ENCODE peak calls at places on chromosomes 4 and X, in five cellular contexts. A is psoas muscle; G is naive thymus-derived CD4-positive, alpha-beta T cell; K is uterus; X is SJSA1. N is an unnamed sample. For H3K36me3, the result is how much of the 10 kb centered on the place peaks cover.

GRCh38 chr4:107261241-107261874 is 225.2 kb upstream of the DKK2 start:
- DNase-seq in A (no peak), G (no peak), K (no peak), X (no peak), N (no peak)

GRCh38 chrX:30612250-30612655 is 34.7 kb upstream of the TASL start:
- DNase-seq in A (no peak), G (no peak), K (no peak), X (no peak), N (no peak)

GRCh38 chr4:108030332-108030731 is 40.6 kb downstream of the HADH start:
- DNase-seq in A (no peak), G (peak), K (no peak), X (peak), N (peak)

GRCh38 chr4:94444771-94445170 is 7.0 kb upstream of the PDLIM5 start:
- DNase-seq in A (no peak), G (no peak), K (no peak), X (no peak), N (no peak)

GRCh38 chr4:84796388-84796787 is 170.1 kb downstream of the WDFY3 start:
- DNase-seq in A (no peak), G (no peak), K (no peak), X (no peak), N (no peak)

GRCh38 chr4:110172972-110173371 is 25.4 kb downstream of the ELOVL6 start:
- DNase-seq in A (no peak), G (no peak), K (no peak), X (no peak), N (no peak)

GRCh38 chr4:17218801-17219200 is 293.1 kb downstream of the QDPR start:
- DNase-seq in A (no peak), G (no peak), K (peak), X (no peak), N (no peak)

GRCh38 chr4:137131201-137131600 is 401.1 kb downstream of the PCDH18 start:
- DNase-seq in A (no peak), G (no peak), K (no peak), X (no peak), N (no peak)

GRCh38 chr4:166386491-166387367 is 513.7 kb downstream of the TLL1 start:
- DNase-seq in A (no peak), G (no peak), K (no peak), X (no peak), N (no peak)

GRCh38 chr4:25981749-25982148 is 67.7 kb downstream of the SMIM20 start:
- DNase-seq in A (no peak), G (no peak), K (no peak), X (no peak), N (no peak)

GRCh38 chr4:119543187-119543586 is 85.4 kb downstream of the PDE5A start:
- DNase-seq in A (no peak), G (no peak), K (no peak), X (no peak), N (no peak)

GRCh38 chr4:89492476-89493110 is 185.0 kb upstream of the GPRIN3 start:
- DNase-seq in A (no peak), G (no peak), K (no peak), X (peak), N (no peak)

GRCh38 chr4:169270156-169270809 is 473 bp downstream of the SH3RF1 start:
- DNase-seq in A (peak), G (peak), K (peak), X (peak), N (no peak)

GRCh38 chr4:10029403-10029802 is 8.1 kb upstream of the SLC2A9 start:
- DNase-seq in A (no peak), G (no peak), K (no peak), X (no peak), N (no peak)

GRCh38 chr4:2942037-2942531 is 21.1 kb downstream of the NOP14 start:
- DNase-seq in A (no peak), G (no peak), K (no peak), X (no peak), N (no peak)

GRCh38 chrX:133985164-133986007 is at the start of gene GPC3:
- DNase-seq in A (peak), G (peak), K (peak), X (peak), N (peak)

GRCh38 chrX:107429090-107429489 is 20.4 kb upstream of the FRMPD3 start:
- DNase-seq in A (no peak), G (no peak), K (no peak), X (no peak), N (no peak)

GRCh38 chrX:154083134-154083517 is 14.4 kb downstream of the MECP2 start:
- DNase-seq in A (no peak), G (no peak), K (no peak), X (no peak), N (no peak)

GRCh38 chr4:108586778-108587177 is 33.6 kb upstream of the RPL34 start:
- DNase-seq in A (no peak), G (no peak), K (no peak), X (no peak), N (no peak)

GRCh38 chr4:3826247-3827172 is 60.3 kb downstream of the ADRA2C start:
- DNase-seq in A (no peak), G (no peak), K (no peak), X (no peak), N (no peak)

GRCh38 chrX:72142094-72142843 is 10.6 kb upstream of the RTL5 start:
- DNase-seq in A (no peak), G (no peak), K (no peak), X (no peak), N (no peak)

GRCh38 chr4:7286798-7287197 is 94.5 kb downstream of the SORCS2 start:
- DNase-seq in A (no peak), G (no peak), K (no peak), X (no peak), N (no peak)

GRCh38 chr4:26131711-26132110 is 189.1 kb upstream of the RBPJ start:
- DNase-seq in A (no peak), G (no peak), K (no peak), X (no peak), N (peak)

GRCh38 chr4:40749717-40750460 is at the start of gene NSUN7:
- DNase-seq in A (peak), G (peak), K (peak), X (no peak), N (peak)

GRCh38 chrX:9492901-9493300 is 28.0 kb downstream of the TBL1X start:
- DNase-seq in A (no peak), G (no peak), K (no peak), X (no peak), N (no peak)

GRCh38 chr4:74682567-74683359 is 111.6 kb downstream of the BTC start:
- DNase-seq in A (no peak), G (no peak), K (no peak), X (peak), N (no peak)

GRCh38 chr4:123826896-123827295 is 430.3 kb downstream of the SPRY1 start:
- DNase-seq in A (peak), G (no peak), K (no peak), X (peak), N (no peak)

GRCh38 chrX:74526786-74527185 is 87.6 kb downstream of the RLIM start:
- DNase-seq in A (no peak), G (no peak), K (no peak), X (no peak), N (no peak)

GRCh38 chr4:41256740-41257256 is at the start of gene UCHL1:
- DNase-seq in A (peak), G (no peak), K (peak), X (peak), N (no peak)

GRCh38 chr4:113444386-113444785 is 317.2 kb downstream of the CAMK2D start:
- DNase-seq in A (no peak), G (no peak), K (no peak), X (no peak), N (no peak)

GRCh38 chrX:3603026-3603661 is 110.3 kb downstream of the PRKX start:
- DNase-seq in A (no peak), G (no peak), K (no peak), X (no peak), N (no peak)

GRCh38 chr4:6641164-6641970 is 882 bp downstream of the MRFAP1 start:
- DNase-seq in A (peak), G (peak), K (peak), X (peak), N (peak)

GRCh38 chr4:27217261-27217769 is 356.7 kb downstream of the STIM2 start:
- DNase-seq in A (no peak), G (no peak), K (no peak), X (no peak), N (no peak)

GRCh38 chr4:116066711-116067245 is 953.4 kb upstream of the NDST4 start:
- DNase-seq in A (no peak), G (no peak), K (no peak), X (no peak), N (peak)

GRCh38 chrX:37993857-37994619 is 12.3 kb upstream of the SYTL5 start:
- DNase-seq in A (no peak), G (no peak), K (no peak), X (no peak), N (no peak)

GRCh38 chr4:68152411-68152810 is 22.7 kb upstream of the TMPRSS11F start:
- DNase-seq in A (no peak), G (no peak), K (no peak), X (no peak), N (no peak)

GRCh38 chrX:84469226-84469625 is 33.0 kb downstream of the HDX start:
- DNase-seq in A (no peak), G (no peak), K (no peak), X (peak), N (no peak)

GRCh38 chr4:169437299-169438047 is 166.7 kb upstream of the SH3RF1 start:
- DNase-seq in A (no peak), G (no peak), K (no peak), X (no peak), N (no peak)

GRCh38 chr4:174377613-174378012 is 93.9 kb downstream of the CEP44 start:
- DNase-seq in A (no peak), G (no peak), K (no peak), X (no peak), N (no peak)

GRCh38 chrX:136417806-136418205 is 69.9 kb upstream of the BRS3 start:
- DNase-seq in A (no peak), G (no peak), K (no peak), X (no peak), N (no peak)
- H3K4me3 ChIP-seq in A (no peak), G (no peak), K (no peak), X (no peak), N (no peak)

DNA sequence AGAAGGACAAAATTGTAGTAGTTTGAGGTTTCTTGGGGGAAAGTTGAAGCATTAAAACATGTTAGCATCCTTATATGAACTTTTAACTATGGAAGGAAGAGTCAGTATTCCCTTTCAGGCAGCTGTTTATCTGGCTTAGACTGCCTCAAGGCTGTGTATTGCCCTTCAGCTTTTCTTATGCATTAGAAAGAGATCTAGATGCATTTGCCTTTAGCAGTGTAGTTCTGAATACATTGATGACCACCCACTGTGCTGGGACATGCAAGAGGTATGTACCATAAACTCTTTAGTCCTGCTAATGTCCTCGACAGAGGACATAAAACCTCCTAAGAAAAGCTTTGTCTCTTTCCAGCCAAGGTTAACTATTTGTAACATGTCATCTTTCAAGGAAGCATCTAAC is 2.9 kb downstream of the FAM200B start:
- DNase-seq in A (no peak), G (no peak), K (no peak), X (no peak), N (no peak)
- H3K36me3 ChIP-seq in A (under half), G (under half), K (under half), X (under half), N (under half)

DNA sequence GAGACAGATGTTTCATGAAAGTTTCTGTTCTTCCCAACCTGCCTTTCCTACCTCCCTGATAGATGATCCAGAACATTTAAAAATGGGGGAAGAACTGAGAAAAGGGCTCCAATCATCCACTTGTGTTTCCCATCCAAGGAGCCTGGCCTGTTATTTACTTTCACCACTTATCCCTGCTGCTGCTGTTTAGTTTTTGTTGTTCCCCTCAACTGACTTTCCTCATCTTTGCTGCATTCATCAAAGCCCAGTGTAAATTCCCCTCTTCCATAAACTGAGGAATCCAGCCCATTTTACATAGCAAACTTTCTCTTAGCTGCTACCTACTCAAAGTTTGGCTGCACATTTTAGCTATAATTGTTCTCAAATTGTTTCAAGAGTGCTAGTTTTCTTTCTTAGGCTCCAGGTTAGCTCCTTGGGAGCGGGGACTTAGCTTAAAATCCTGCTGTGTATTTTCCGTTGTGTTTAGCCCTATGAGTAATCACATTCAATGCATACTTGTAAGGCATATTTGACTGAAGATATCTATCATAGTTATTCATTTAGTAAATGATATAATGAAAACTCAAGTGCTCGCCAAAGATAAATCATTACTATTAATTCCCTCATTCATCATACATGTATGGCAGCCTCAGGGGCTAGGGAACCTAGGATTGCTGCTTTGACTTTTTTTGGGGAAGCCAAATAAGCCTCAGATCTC is 1.4 kb upstream of the PTPN13 start:
- DNase-seq in A (no peak), G (no peak), K (no peak), X (peak), N (no peak)
- H3K4me3 ChIP-seq in A (no peak), G (no peak), K (no peak), X (no peak), N (no peak)

GRCh38 chr4:100042711-100043110 is 92.6 kb upstream of the H2AZ1 start:
- DNase-seq in A (no peak), G (no peak), K (no peak), X (no peak), N (no peak)
- H3K36me3 ChIP-seq in A (under half), G (under half), K (under half), X (under half), N (under half)

DNA sequence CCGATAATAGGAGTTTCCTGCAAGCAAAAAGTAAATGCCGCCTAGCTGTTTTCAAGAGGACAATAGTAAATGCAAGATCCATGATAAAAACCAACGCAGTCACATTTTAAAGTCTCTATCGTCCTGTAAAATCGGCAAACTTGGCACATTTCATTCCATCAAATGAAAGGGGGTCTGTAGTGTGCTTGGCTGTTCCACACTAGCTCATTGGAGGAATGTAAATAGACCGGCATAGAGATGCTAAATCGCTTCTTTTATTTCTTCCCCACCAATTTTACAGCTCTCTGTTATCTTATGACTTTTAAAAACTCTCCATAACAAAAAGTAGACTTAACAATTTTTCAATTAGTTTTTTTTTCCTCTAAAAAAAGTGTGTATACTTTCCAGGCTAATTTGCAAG is 202.2 kb downstream of the NLGN4X start:
- DNase-seq in A (no peak), G (no peak), K (no peak), X (no peak), N (no peak)
- H3K4me3 ChIP-seq in A (no peak), G (no peak), K (no peak), X (no peak), N (no peak)

GRCh38 chr4:82898322-82899243 is 2.0 kb upstream of the THAP9 start:
- DNase-seq in A (no peak), G (peak), K (no peak), X (peak), N (no peak)

GRCh38 chr4:82899339-82899738 is 1.2 kb upstream of the THAP9 start:
- DNase-seq in A (no peak), G (no peak), K (no peak), X (peak), N (no peak)

GRCh38 chr4:82893942-82894341 is 3.0 kb upstream of the SEC31A start:
- DNase-seq in A (no peak), G (no peak), K (no peak), X (no peak), N (no peak)

GRCh38 chr4:82900016-82900334 is 560 bp upstream of the THAP9 start:
- DNase-seq in A (no peak), G (no peak), K (no peak), X (no peak), N (no peak)

DNA sequence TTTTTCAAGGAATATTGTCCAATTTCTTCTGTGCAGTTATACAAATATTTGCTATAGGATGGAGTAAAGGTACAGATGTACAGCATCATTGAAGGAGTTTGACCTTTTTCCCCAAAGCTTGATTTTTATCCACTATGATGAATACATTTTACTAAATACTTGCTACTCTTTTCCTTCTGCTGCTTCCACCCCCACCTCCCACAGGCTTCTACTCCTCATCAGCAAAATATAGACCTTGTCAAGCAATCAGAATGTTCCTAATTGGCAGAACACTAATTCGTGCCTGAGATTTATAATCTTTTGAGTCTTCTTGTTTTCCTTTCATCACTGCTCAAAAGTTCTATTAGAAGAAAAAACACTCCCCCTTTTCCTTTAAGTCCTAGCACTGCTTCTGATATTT is 3.8 kb upstream of the THAP9 start:
- DNase-seq in A (no peak), G (no peak), K (no peak), X (no peak), N (no peak)
- H3K36me3 ChIP-seq in A (under half), G (under half), K (under half), X (half or more), N (under half)

GRCh38 chr4:152176627-152177214 is 359.2 kb downstream of the FBXW7 start:
- DNase-seq in A (no peak), G (no peak), K (no peak), X (no peak), N (no peak)
- H3K4me3 ChIP-seq in A (no peak), G (no peak), K (no peak), X (no peak), N (no peak)

DNA sequence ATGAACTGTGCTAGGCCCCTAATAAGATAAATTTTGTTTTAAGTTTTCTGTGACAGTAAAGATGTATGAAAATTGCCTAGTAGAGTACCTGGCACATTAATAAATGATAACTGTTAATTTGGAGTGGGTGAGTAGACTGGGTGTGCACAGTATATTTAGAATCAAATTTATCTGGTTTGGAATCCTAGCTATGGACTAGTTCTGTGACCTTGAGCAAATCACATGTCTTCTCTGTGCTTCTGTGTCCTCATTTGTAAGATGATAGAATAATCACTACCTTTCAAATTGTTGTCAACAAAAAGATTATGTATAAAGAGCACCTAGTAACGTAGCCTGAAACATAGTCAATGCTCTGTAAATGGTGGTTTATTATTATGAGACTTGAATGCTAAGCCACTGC is 170.2 kb downstream of the AR start:
- DNase-seq in A (no peak), G (no peak), K (no peak), X (no peak), N (no peak)
- H3K36me3 ChIP-seq in A (under half), G (under half), K (under half), X (under half), N (under half)

DNA sequence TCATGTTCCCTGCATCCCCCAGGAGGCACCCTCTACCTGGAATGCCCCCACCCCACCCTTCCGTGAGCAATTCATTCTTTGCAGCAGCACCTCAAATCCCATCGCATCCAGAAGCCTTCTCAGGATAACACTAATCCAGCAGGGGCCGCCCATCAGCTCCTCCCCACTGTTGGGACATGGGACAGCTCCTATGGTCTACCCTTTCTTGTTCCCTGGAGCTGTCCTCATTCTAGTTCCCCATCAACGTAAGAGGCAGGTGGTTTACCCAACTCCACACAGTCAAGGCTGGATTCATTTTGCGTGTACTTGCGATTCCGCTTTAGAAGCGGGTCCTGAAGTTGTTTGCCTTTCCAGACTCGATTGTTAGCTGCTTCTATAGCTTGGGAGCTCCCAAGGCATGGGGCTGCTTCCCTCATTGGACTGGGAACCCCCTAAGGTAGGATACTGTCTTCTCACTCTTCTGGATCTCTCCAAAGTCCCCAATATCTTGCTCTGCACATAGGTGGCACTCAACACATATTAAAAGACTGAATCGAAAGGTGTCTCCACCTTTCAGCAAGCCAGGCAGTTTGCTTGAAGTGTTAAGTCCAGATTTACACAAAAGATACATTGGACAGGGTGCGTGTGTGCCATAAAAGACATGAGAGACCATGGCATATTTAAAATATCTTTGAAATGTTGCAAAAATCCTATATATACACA is 942 bp upstream of the APLN start:
- DNase-seq in A (no peak), G (peak), K (no peak), X (no peak), N (no peak)
- H3K4me3 ChIP-seq in A (no peak), G (no peak), K (no peak), X (no peak), N (no peak)